ENCODE peak calls at places on chromosomes 4 and X, in ten cellular contexts. One of them, this sample, is unnamed. For H3K4me1 and H3K27me3, the result is how much of the 10 kb centered on the place peaks cover.

GRCh38 chrX:132090370-132091152 is 37.3 kb downstream of the FRMD7 start:
- DNase-seq in endodermal cell: no peak
- DNase-seq in body of pancreas: no peak
- DNase-seq in lower lobe of right lung: no peak
- DNase-seq in CD8-positive, alpha-beta memory T cell: no peak
- DNase-seq in lung: no peak
- DNase-seq in tibial nerve: no peak
- DNase-seq in upper lobe of right lung: no peak
- DNase-seq in ovary: no peak
- DNase-seq in Karpas-422: peak
- DNase-seq in this sample: no peak

GRCh38 chr4:152975615-152976465 is 39.7 kb downstream of the FHDC1 start:
- DNase-seq in upper lobe of right lung: no peak
- DNase-seq in lower lobe of right lung: no peak
- DNase-seq in lung: no peak
- DNase-seq in tibial nerve: no peak
- DNase-seq in CD8-positive, alpha-beta memory T cell: no peak
- DNase-seq in endodermal cell: no peak
- DNase-seq in Karpas-422: no peak
- DNase-seq in body of pancreas: no peak
- DNase-seq in ovary: no peak
- DNase-seq in this sample: no peak

GRCh38 chr4:25654031-25654970 is 1.4 kb upstream of the SLC34A2 start:
- DNase-seq in tibial nerve: no peak
- DNase-seq in CD8-positive, alpha-beta memory T cell: no peak
- DNase-seq in ovary: no peak
- DNase-seq in lung: peak
- DNase-seq in body of pancreas: peak
- DNase-seq in endodermal cell: no peak
- DNase-seq in lower lobe of right lung: peak
- DNase-seq in upper lobe of right lung: peak
- DNase-seq in Karpas-422: no peak
- DNase-seq in this sample: no peak

GRCh38 chrX:48574270-48575266 is at the start of gene RBM3:
- DNase-seq in tibial nerve: peak
- DNase-seq in upper lobe of right lung: peak
- DNase-seq in CD8-positive, alpha-beta memory T cell: peak
- DNase-seq in lower lobe of right lung: peak
- DNase-seq in Karpas-422: peak
- DNase-seq in lung: peak
- DNase-seq in ovary: peak
- DNase-seq in endodermal cell: peak
- DNase-seq in body of pancreas: peak
- DNase-seq in this sample: peak

GRCh38 chr4:25913056-25913850 is 767 bp upstream of the SMIM20 start:
- DNase-seq in body of pancreas: no peak
- DNase-seq in tibial nerve: no peak
- DNase-seq in upper lobe of right lung: peak
- DNase-seq in lung: peak
- DNase-seq in lower lobe of right lung: peak
- DNase-seq in Karpas-422: peak
- DNase-seq in ovary: peak
- DNase-seq in endodermal cell: no peak
- DNase-seq in CD8-positive, alpha-beta memory T cell: peak
- DNase-seq in this sample: peak

GRCh38 chr4:74627516-74627915 is 166.8 kb downstream of the BTC start:
- DNase-seq in endodermal cell: no peak
- DNase-seq in lower lobe of right lung: no peak
- DNase-seq in body of pancreas: no peak
- DNase-seq in ovary: no peak
- DNase-seq in CD8-positive, alpha-beta memory T cell: no peak
- DNase-seq in lung: no peak
- DNase-seq in Karpas-422: no peak
- DNase-seq in tibial nerve: no peak
- DNase-seq in upper lobe of right lung: no peak
- DNase-seq in this sample: no peak

GRCh38 chrX:287670-288069 is 6.5 kb downstream of the PLCXD1 start:
- DNase-seq in lower lobe of right lung: no peak
- DNase-seq in Karpas-422: peak
- DNase-seq in tibial nerve: no peak
- DNase-seq in lung: no peak
- DNase-seq in endodermal cell: no peak
- DNase-seq in upper lobe of right lung: no peak
- DNase-seq in CD8-positive, alpha-beta memory T cell: peak
- DNase-seq in body of pancreas: no peak
- DNase-seq in ovary: no peak
- DNase-seq in this sample: no peak

GRCh38 chrX:16836371-16836770 is 33.8 kb downstream of the RBBP7 start:
- DNase-seq in ovary: no peak
- DNase-seq in lung: no peak
- DNase-seq in endodermal cell: peak
- DNase-seq in Karpas-422: no peak
- DNase-seq in body of pancreas: peak
- DNase-seq in tibial nerve: no peak
- DNase-seq in upper lobe of right lung: no peak
- DNase-seq in lower lobe of right lung: peak
- DNase-seq in CD8-positive, alpha-beta memory T cell: no peak
- DNase-seq in this sample: peak

GRCh38 chrX:97096385-97096784 is 212.7 kb downstream of the RPA4 start:
- DNase-seq in body of pancreas: no peak
- DNase-seq in lung: no peak
- DNase-seq in CD8-positive, alpha-beta memory T cell: no peak
- DNase-seq in lower lobe of right lung: no peak
- DNase-seq in upper lobe of right lung: no peak
- DNase-seq in ovary: no peak
- DNase-seq in Karpas-422: no peak
- DNase-seq in tibial nerve: no peak
- DNase-seq in endodermal cell: peak
- DNase-seq in this sample: no peak

GRCh38 chr4:179307297-179308136 is 1865.3 kb upstream of the AGA start:
- DNase-seq in lower lobe of right lung: no peak
- DNase-seq in CD8-positive, alpha-beta memory T cell: no peak
- DNase-seq in ovary: no peak
- DNase-seq in Karpas-422: peak
- DNase-seq in body of pancreas: peak
- DNase-seq in lung: no peak
- DNase-seq in tibial nerve: no peak
- DNase-seq in upper lobe of right lung: no peak
- DNase-seq in endodermal cell: peak
- DNase-seq in this sample: peak

GRCh38 chrX:124573458-124573857 is 227.1 kb downstream of the SH2D1A start:
- DNase-seq in upper lobe of right lung: no peak
- DNase-seq in body of pancreas: no peak
- DNase-seq in endodermal cell: no peak
- DNase-seq in lung: no peak
- DNase-seq in CD8-positive, alpha-beta memory T cell: no peak
- DNase-seq in ovary: no peak
- DNase-seq in tibial nerve: no peak
- DNase-seq in Karpas-422: no peak
- DNase-seq in lower lobe of right lung: no peak
- DNase-seq in this sample: no peak

GRCh38 chr4:79284893-79285292 is 41.0 kb downstream of the NAA11 start:
- DNase-seq in lower lobe of right lung: no peak
- DNase-seq in CD8-positive, alpha-beta memory T cell: no peak
- DNase-seq in lung: no peak
- DNase-seq in upper lobe of right lung: no peak
- DNase-seq in endodermal cell: no peak
- DNase-seq in tibial nerve: no peak
- DNase-seq in body of pancreas: no peak
- DNase-seq in Karpas-422: no peak
- DNase-seq in ovary: no peak
- DNase-seq in this sample: no peak

GRCh38 chrX:137482136-137482535 is 83.8 kb upstream of the ZIC3 start:
- DNase-seq in CD8-positive, alpha-beta memory T cell: no peak
- DNase-seq in ovary: no peak
- DNase-seq in tibial nerve: no peak
- DNase-seq in lower lobe of right lung: no peak
- DNase-seq in Karpas-422: no peak
- DNase-seq in upper lobe of right lung: no peak
- DNase-seq in body of pancreas: peak
- DNase-seq in lung: no peak
- DNase-seq in endodermal cell: no peak
- DNase-seq in this sample: no peak

DNA sequence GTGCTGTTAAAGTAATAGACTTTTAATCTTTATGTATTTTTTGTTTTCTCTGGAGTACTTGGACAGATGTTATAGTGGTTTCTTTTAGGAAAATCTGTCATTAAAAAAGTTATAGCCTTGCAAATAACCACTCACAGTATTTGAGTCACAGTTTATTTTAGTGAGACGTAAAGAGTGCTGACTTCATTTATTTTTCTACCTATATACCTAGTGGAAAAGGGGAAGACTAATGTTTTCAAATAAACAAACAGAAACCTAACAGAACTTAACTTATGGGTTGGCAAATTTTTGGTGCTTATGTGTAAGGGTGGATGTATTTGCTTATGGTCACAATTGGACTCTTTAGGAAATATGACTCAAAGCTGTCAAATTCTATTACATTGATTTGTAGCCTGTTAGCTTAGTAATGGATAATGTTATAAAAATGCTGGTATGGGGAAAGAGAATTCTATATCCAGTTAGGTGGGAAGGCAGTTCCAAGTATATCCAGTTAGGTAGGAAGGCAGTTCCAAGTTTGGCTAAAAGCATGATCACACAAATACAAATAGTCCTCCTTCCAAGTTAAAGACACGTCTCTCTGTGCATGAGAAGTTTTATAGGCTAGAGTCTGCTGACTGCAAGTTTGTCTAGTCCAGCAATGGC is 61.9 kb downstream of the SLC9A6 start:
- DNase-seq in lung: no peak
- DNase-seq in lower lobe of right lung: no peak
- DNase-seq in ovary: no peak
- DNase-seq in endodermal cell: no peak
- DNase-seq in body of pancreas: no peak
- DNase-seq in tibial nerve: no peak
- DNase-seq in upper lobe of right lung: no peak
- DNase-seq in CD8-positive, alpha-beta memory T cell: no peak
- DNase-seq in Karpas-422: no peak
- DNase-seq in this sample: no peak
- H3K27ac ChIP-seq in lung: no peak
- H3K27ac ChIP-seq in lower lobe of right lung: no peak
- H3K27ac ChIP-seq in ovary: no peak
- H3K27ac ChIP-seq in endodermal cell: no peak
- H3K27ac ChIP-seq in body of pancreas: no peak
- H3K27ac ChIP-seq in tibial nerve: no peak
- H3K27ac ChIP-seq in upper lobe of right lung: no peak
- H3K27ac ChIP-seq in CD8-positive, alpha-beta memory T cell: no peak
- H3K27ac ChIP-seq in Karpas-422: no peak
- H3K27ac ChIP-seq in this sample: no peak

GRCh38 chr4:185717018-185717726 is 94.8 kb downstream of the SORBS2 start:
- DNase-seq in upper lobe of right lung: no peak
- DNase-seq in endodermal cell: no peak
- DNase-seq in body of pancreas: peak
- DNase-seq in Karpas-422: no peak
- DNase-seq in ovary: no peak
- DNase-seq in lung: no peak
- DNase-seq in lower lobe of right lung: no peak
- DNase-seq in CD8-positive, alpha-beta memory T cell: no peak
- DNase-seq in tibial nerve: no peak
- DNase-seq in this sample: no peak
- H3K4me1 ChIP-seq in upper lobe of right lung: under half
- H3K4me1 ChIP-seq in endodermal cell: under half
- H3K4me1 ChIP-seq in body of pancreas: half or more
- H3K4me1 ChIP-seq in Karpas-422: under half
- H3K4me1 ChIP-seq in ovary: under half
- H3K4me1 ChIP-seq in lung: under half
- H3K4me1 ChIP-seq in lower lobe of right lung: under half
- H3K4me1 ChIP-seq in CD8-positive, alpha-beta memory T cell: under half
- H3K4me1 ChIP-seq in tibial nerve: under half
- H3K4me1 ChIP-seq in this sample: under half

DNA sequence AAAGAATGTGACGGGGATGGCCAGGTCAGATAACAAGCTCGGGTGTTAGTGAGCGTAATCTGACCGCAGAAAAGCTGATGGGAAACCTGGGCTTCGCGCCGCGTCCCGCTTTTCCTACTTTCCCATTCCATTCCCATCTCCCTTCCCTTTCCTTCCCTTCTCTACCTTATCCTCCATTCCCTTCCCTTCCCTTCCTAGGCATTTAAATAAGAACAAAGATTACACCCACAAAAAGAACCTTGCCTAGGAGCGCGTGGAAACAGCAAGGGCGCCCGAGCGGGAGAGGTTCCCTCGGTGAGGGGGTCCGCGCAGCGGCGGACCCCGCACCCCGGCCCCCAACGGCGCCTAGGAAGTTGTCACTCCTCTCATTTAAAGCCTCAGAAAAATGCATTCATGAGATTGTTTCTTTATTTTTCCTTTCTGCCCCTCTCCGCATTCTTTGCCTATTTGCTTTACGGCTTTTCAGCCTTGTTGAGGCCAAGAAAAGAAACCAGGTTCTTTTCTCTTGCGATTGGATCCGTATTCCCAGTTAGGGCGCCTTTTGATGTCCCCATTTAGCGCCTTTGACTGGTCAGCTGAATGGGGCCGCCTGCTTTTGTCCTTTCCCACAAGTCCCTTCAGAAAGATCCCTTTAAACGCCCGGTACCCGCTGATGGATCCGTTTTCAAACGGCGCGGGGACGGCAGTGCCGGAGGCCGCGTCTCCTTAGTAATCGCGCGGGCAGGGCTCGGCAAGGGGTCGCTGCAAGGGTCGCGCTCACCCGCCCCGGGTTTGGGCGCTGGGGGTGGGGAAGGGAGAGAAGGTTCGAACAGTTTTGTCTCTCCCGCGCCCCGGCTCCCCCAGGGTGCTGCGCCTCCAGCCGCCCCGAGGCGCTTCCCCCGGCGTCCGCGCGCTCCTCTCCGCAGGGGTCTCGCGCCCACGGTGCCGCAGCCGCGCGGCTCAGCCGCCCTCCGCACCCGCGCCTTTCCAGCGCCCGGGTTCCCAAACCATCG is 54.1 kb upstream of the TMEM33 start:
- DNase-seq in upper lobe of right lung: no peak
- DNase-seq in body of pancreas: no peak
- DNase-seq in Karpas-422: no peak
- DNase-seq in lower lobe of right lung: no peak
- DNase-seq in endodermal cell: peak
- DNase-seq in CD8-positive, alpha-beta memory T cell: no peak
- DNase-seq in ovary: no peak
- DNase-seq in lung: no peak
- DNase-seq in tibial nerve: no peak
- DNase-seq in this sample: no peak
- H3K27me3 ChIP-seq in upper lobe of right lung: half or more
- H3K27me3 ChIP-seq in body of pancreas: under half
- H3K27me3 ChIP-seq in Karpas-422: under half
- H3K27me3 ChIP-seq in lower lobe of right lung: half or more
- H3K27me3 ChIP-seq in endodermal cell: half or more
- H3K27me3 ChIP-seq in CD8-positive, alpha-beta memory T cell: under half
- H3K27me3 ChIP-seq in ovary: under half
- H3K27me3 ChIP-seq in lung: under half
- H3K27me3 ChIP-seq in tibial nerve: half or more
- H3K27me3 ChIP-seq in this sample: half or more

DNA sequence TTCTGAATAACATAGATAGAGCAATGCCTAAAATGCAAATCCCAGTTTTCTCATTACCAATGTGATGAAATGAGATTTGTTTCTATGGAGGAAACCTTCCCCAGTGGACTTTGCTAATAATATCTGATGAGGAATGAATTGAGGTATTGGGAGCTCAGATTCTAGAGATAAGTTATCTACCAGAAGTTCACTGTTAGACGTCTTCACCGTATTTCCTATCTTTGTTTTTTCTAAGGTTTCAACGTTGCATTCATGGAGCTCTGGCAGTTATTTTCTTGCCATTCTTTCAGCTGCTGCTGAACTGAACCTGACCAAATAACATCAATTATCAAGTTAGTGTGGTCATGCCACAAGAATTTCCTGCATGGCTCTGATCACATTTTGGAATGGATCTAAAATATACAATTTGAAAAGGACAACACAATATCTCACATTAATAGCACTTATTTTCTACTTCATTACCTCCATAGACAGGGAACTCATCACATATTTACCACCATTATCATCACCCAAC is 511.8 kb upstream of the LCORL start:
- DNase-seq in endodermal cell: no peak
- DNase-seq in Karpas-422: no peak
- DNase-seq in ovary: no peak
- DNase-seq in lung: no peak
- DNase-seq in tibial nerve: no peak
- DNase-seq in upper lobe of right lung: no peak
- DNase-seq in body of pancreas: no peak
- DNase-seq in CD8-positive, alpha-beta memory T cell: no peak
- DNase-seq in lower lobe of right lung: no peak
- DNase-seq in this sample: no peak
- H3K27ac ChIP-seq in endodermal cell: no peak
- H3K27ac ChIP-seq in Karpas-422: no peak
- H3K27ac ChIP-seq in ovary: no peak
- H3K27ac ChIP-seq in lung: no peak
- H3K27ac ChIP-seq in tibial nerve: no peak
- H3K27ac ChIP-seq in upper lobe of right lung: no peak
- H3K27ac ChIP-seq in body of pancreas: no peak
- H3K27ac ChIP-seq in CD8-positive, alpha-beta memory T cell: no peak
- H3K27ac ChIP-seq in lower lobe of right lung: no peak
- H3K27ac ChIP-seq in this sample: no peak